ENCODE peak calls at places on chromosomes 16 and 17, in four cellular contexts. J is RWPE1, Y is PC-3, F is cardiac fibroblast. U is an unnamed sample.

GRCh38 chr17:69560987-69561441 is 146.5 kb downstream of the MAP2K6 start:
- DNase-seq in J (no peak), F (peak; percentile 16), Y (peak; percentile 74), U (no peak)

GRCh38 chr16:65908568-65908967 is 457.9 kb upstream of the CDH5 start:
- DNase-seq in F (no peak), J (no peak), Y (no peak), U (no peak)

GRCh38 chr17:50426814-50427787 is 1.1 kb downstream of the ACSF2 start:
- DNase-seq in Y (peak; percentile 57), F (peak; percentile 31), J (peak; percentile 53), U (peak; percentile 55)

GRCh38 chr17:49210158-49211029 is at the start of the genes ABI3 and GNGT2:
- DNase-seq in Y (no peak), J (no peak), F (peak; percentile 32), U (peak; percentile 93)

GRCh38 chr17:33390479-33391027 is 97.5 kb upstream of the ASIC2 start:
- DNase-seq in J (no peak), F (peak; percentile 2), Y (no peak), U (no peak)

GRCh38 chr16:12611916-12612597 is 191.6 kb downstream of the CPPED1 start:
- DNase-seq in F (no peak), Y (no peak), J (no peak), U (no peak)

GRCh38 chr17:79615446-79615845 is 4.6 kb upstream of the RBFOX3 start:
- DNase-seq in J (no peak), Y (no peak), F (no peak), U (no peak)

GRCh38 chr17:6712058-6712853 is 913 bp downstream of the SLC13A5 start:
- DNase-seq in J (peak; percentile 76), F (peak; percentile 6), Y (no peak), U (no peak)

GRCh38 chr16:53045554-53046250 is 7.0 kb downstream of the CHD9NB start:
- DNase-seq in J (no peak), Y (peak; percentile 38), F (no peak), U (no peak)

GRCh38 chr17:38326996-38327792 is 16.6 kb downstream of the GPR179 start:
- DNase-seq in J (no peak), F (no peak), Y (no peak), U (no peak)

GRCh38 chr17:16820161-16820877 is 130.3 kb downstream of the CCDC144A start:
- DNase-seq in F (no peak), Y (no peak), J (no peak), U (no peak)

GRCh38 chr16:30741461-30741914 is 6.7 kb upstream of the PHKG2 start:
- DNase-seq in Y (peak; percentile 95), F (peak; percentile 94), J (peak; percentile 95), U (no peak)

GRCh38 chr17:35932576-35932975 is 2.0 kb upstream of the RDM1 start:
- DNase-seq in F (peak; percentile 36), Y (no peak), J (no peak), U (no peak)

GRCh38 chr16:12539185-12539929 is 264.3 kb downstream of the CPPED1 start:
- DNase-seq in F (peak; percentile 37), Y (peak; percentile 14), J (no peak), U (peak; percentile 56)

GRCh38 chr16:69707920-69708683 is 18.3 kb downstream of the NQO1 start:
- DNase-seq in F (no peak), Y (no peak), J (no peak), U (no peak)

GRCh38 chr17:56785997-56786680 is 47.6 kb downstream of the C17orf67 start:
- DNase-seq in J (no peak), Y (peak; percentile 83), F (no peak), U (no peak)

GRCh38 chr16:89749637-89750036 is 28.3 kb downstream of the ZNF276 start:
- DNase-seq in J (no peak), F (no peak), Y (no peak), U (no peak)

GRCh38 chr17:82440377-82440981 is 10.1 kb downstream of the CYBC1 start:
- DNase-seq in Y (no peak), J (no peak), F (no peak), U (peak; percentile 55)

GRCh38 chr16:51657844-51658243 is 506.8 kb upstream of the SALL1 start:
- DNase-seq in Y (no peak), J (no peak), F (no peak), U (no peak)

GRCh38 chr17:72574675-72575510 is 454.1 kb downstream of the SOX9 start:
- DNase-seq in J (no peak), Y (no peak), F (no peak), U (no peak)

DNA sequence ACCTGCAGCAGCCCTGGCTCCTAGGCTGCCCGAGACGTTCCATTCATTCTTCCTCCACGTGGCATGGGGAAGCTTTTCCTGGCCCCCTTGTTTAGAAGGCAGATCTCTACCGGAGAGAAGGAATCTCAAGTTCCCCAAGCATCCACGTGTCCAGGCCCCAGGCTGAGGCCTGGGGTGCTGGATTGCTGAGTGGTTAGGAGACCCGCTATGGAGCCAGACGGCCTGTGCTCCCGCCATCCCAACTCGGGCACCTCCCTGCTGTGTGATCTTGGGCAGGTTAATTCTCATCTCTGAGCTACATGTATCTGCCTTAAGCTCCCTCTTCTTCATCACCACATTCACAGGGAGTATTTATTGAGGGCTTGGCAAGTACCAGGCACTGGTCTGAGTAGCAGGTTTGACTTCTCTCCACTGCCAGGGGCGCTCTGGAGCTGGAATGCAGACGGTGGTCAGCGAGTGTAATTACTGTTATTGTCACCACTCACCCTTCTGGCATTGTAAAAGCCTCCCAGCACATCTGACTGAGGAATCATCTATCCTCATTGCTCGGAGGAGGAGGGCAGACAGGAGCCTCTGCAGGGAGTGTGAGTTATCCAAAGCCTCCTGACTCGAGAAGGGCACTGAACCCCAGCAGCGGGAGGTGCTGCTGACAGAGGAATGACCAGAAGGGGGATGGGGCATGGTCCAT is 1.1 kb upstream of the ADGRG1 start:
- DNase-seq in J (no peak), F (peak; percentile 86), Y (peak; percentile 91), U (no peak)
- TF ChIP-seq CTCF in J (no peak), F (peak; percentile 47), Y (peak; percentile 61), U (no peak)

GRCh38 chr16:78376452-78376851 is 277.0 kb downstream of the WWOX start:
- DNase-seq in Y (no peak), F (no peak), J (no peak), U (no peak)
- TF ChIP-seq CTCF in Y (no peak), F (no peak), J (no peak), U (no peak)

DNA sequence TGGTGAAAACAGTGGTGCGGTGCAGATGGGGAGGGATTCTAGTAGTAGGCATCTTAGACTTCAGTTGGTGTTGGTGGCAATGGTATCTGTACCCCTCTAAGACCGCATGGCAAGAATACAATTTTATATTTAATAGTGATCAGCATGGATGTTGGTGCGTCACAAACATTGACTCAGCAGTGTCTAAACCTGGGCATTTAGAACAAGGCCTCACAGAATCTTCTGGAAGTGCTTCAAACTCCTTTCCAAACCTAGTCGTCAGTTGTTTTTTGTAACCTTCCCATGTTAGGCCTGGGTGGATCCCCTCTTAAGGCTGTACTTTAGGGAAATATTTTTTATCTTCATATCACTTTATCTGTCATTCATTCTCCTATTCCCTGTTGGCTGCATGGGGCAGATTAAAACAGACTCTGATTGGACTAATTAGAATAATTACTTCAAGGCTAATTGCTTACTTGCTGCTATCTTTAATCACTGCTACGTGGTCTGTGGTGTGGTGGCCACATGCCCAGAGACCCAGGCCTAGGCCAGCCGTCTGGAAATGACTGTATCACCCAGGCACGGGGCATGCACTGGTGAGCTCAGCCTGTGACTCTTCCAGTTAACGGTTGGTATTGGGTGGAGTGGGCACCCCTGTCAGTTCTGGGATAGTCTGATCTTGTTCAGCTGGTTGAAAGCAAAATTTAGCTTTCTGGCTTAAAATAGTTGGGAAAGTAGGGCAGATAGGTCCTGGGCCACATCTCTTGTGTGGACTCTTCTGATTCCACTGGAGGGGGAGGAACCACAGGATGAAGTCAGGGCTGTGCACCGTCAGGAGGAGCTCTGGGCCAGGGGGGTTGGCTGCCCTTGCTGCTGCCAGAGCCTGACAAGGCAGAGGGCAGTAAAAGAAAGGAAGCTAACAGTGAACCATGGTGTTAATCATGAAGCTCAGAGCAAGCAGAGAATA is 4.5 kb downstream of the ALKBH5 start:
- DNase-seq in J (no peak), F (peak; percentile 63), Y (peak; percentile 35), U (no peak)
- TF ChIP-seq CTCF in J (no peak), F (no peak), Y (no peak), U (no peak)

DNA sequence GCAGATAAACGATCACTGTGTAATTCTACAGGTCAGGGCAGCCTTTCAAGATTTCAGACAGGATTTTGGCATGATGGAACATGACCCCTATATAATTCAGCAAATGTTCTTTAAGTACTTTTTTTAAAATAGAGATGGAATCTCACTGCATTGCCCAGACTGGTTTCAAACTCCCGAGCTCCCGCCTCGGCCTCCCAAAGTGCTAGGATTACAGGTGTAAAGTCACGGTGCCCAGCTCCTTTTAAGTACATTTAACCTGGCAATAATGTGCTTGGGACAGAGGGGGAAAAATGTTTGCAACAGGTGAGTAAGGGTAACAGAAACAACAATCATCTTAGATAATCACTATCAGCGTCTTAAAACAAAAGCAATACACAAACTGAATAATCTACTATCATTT is 66.5 kb upstream of the PSMD7 start:
- DNase-seq in F (no peak), Y (no peak), J (no peak), U (no peak)
- TF ChIP-seq CTCF in F (no peak), Y (no peak), J (no peak), U (no peak)

DNA sequence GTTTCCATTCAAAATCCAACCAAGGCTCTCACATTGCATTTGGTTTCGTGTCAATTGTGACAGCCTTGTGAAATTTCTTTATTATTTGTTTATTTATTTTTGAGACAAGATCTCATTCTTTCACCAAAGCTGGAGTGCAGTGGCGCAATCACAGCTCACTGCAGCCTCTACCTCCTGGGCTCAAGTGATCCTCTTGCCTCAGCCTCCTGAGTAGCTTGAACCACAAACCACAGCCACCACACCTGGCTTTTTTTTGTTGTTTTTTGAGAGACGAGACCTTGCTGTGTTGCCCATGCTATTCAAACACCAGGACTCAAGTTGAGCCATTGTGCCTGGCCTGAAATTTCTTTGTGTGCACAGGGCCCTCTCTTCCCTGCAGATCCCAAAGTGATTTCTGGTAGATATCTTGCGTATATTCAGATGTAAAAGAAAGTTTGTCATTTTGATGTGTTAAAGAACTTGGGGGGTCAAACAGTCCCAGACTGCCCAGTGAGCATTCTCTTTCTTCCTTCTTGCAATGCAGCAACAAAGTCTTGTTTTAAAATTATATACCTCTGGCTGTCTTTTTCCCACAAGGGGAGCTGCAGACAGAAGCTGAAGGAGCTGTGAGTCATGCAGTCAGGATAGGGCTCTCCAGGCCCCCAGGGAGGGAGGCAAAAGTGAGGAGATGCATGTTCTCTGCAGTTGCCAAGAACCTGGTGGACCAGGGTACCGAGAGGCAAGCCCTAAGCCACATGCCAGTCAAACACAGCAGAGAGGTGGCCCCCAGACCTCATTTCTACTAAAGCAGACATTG is 15.5 kb upstream of the USP22 start:
- DNase-seq in J (no peak), F (peak; percentile 70), Y (peak; percentile 56), U (no peak)
- TF ChIP-seq CTCF in J (no peak), F (peak; percentile 43), Y (peak; percentile 38), U (no peak)